ENCODE peak calls at places on chromosomes 4 and X, in seven cellular contexts. Q, N, R, X, M, F and H are unnamed samples.

GRCh38 chrX:154417157-154417556 is 5.8 kb downstream of the TAFAZZIN start:
- DNase-seq in Q (no peak), N (no peak), R (no peak), X (no peak), M (no peak), F (no peak), H (no peak)

GRCh38 chr4:113941836-113942235 is 37.6 kb downstream of the ARSJ start:
- DNase-seq in Q (no peak), N (no peak), R (no peak), X (no peak), M (no peak), F (no peak), H (no peak)

GRCh38 chr4:99383833-99384392 is 31.4 kb upstream of the ADH1C start:
- DNase-seq in Q (no peak), N (peak; percentile 84), R (peak; percentile 95), X (no peak), M (no peak), F (no peak), H (peak; percentile 94)

GRCh38 chr4:72489267-72489666 is 79.8 kb downstream of the ADAMTS3 start:
- DNase-seq in Q (peak; percentile 47), N (no peak), R (peak; percentile 18), X (peak; percentile 87), M (no peak), F (no peak), H (peak; percentile 2)

GRCh38 chrX:66638591-66639500 is at the start of gene EDA2R:
- DNase-seq in Q (peak; percentile 77), N (peak; percentile 64), R (peak; percentile 70), X (no peak), M (no peak), F (no peak), H (peak; percentile 55)

GRCh38 chr4:54063737-54064316 is 578 bp downstream of the CHIC2 start:
- DNase-seq in Q (no peak), N (peak; percentile 73), R (peak; percentile 29), X (peak; percentile 27), M (no peak), F (peak; percentile 74), H (peak; percentile 36)

GRCh38 chrX:31213941-31214340 is 142.1 kb upstream of the FTHL17 start:
- DNase-seq in Q (no peak), N (no peak), R (no peak), X (peak; percentile 20), M (no peak), F (no peak), H (peak; percentile 40)

GRCh38 chr4:182752158-182752910 is 164.9 kb downstream of the DCTD start:
- DNase-seq in Q (peak; percentile 69), N (no peak), R (peak; percentile 83), X (peak; percentile 78), M (no peak), F (no peak), H (peak; percentile 33)

GRCh38 chrX:110002300-110003166 is at the start of gene TMEM164:
- DNase-seq in Q (peak; percentile 53), N (peak; percentile 92), R (peak; percentile 89), X (peak; percentile 71), M (peak; percentile 89), F (peak; percentile 94), H (peak; percentile 78)

GRCh38 chr4:185781555-185782215 is 30.3 kb downstream of the SORBS2 start:
- DNase-seq in Q (no peak), N (no peak), R (no peak), X (no peak), M (no peak), F (no peak), H (no peak)

DNA sequence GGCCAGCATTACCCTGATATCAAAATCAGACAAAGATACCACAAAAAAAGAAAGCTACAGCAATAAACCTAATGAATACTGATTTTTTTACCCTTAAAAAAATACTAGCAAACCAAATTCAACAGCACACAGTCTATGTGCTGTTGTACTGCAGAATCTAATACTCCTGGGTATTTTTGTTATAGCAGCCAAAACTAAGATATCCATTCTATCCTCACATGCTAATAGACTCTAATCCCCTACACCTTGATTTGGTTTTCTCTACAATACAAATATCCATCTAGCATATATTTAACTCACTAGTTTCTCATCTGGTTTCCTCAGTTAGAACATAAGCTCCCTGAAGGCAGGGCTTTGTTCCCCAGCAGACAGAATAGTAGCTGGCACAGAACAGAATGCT is 12.4 kb downstream of the CLOCK start:
- DNase-seq in Q (no peak), N (no peak), R (no peak), X (no peak), M (no peak), F (no peak), H (no peak)
- TF ChIP-seq CTCF in Q (no peak), N (no peak), R (no peak), X (no peak), M (no peak), F (no peak), H (no peak)

GRCh38 chr4:153434190-153434589 is 32.0 kb upstream of the TMEM131L start:
- DNase-seq in Q (no peak), N (no peak), R (no peak), X (no peak), M (no peak), F (no peak), H (no peak)

GRCh38 chr4:153438916-153439756 is 27.0 kb upstream of the TMEM131L start:
- DNase-seq in Q (no peak), N (no peak), R (no peak), X (no peak), M (no peak), F (no peak), H (no peak)

GRCh38 chr4:153428816-153429592 is 37.2 kb upstream of the TMEM131L start:
- DNase-seq in Q (no peak), N (no peak), R (no peak), X (no peak), M (no peak), F (no peak), H (peak; percentile 23)

GRCh38 chr4:153432971-153433752 is 33.0 kb upstream of the TMEM131L start:
- DNase-seq in Q (peak; percentile 78), N (peak; percentile 76), R (peak; percentile 91), X (peak; percentile 91), M (peak; percentile 18), F (no peak), H (peak; percentile 80)

DNA sequence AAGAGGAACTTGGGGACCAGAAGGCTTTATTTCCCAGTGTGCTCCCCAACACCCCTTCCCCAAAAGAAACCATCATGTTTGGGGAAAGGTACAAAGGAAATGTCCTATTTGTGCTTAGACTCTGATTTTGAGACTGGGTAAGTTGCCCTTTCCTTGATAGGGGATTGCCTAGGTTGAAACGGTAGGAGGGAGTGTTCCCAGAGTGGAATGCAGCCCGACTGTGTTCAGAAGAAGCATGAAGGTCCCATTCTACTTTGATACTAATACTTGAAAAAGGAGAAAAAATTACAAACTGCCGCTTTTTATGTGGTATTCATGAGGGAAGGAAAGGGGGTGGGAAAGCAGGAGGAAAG is 32.4 kb upstream of the TMEM131L start:
- DNase-seq in Q (no peak), N (no peak), R (no peak), X (no peak), M (no peak), F (no peak), H (no peak)
- H3K4me3 ChIP-seq in Q (no peak overlapping the region), N (no peak overlapping the region), R (no peak overlapping the region), X (no peak overlapping the region), M (no peak overlapping the region), F (peak overlapping the region; percentile 35), H (no peak overlapping the region)

GRCh38 chr4:2803624-2804448 is 11.0 kb downstream of the SH3BP2 start:
- DNase-seq in Q (peak; percentile 24), N (peak; percentile 65), R (no peak), X (peak; percentile 50), M (peak; percentile 24), F (peak; percentile 77), H (peak; percentile 35)

GRCh38 chr4:2804449-2804972 is 11.6 kb downstream of the SH3BP2 start:
- DNase-seq in Q (no peak), N (no peak), R (no peak), X (no peak), M (no peak), F (peak; percentile 63), H (no peak)

GRCh38 chr4:2804973-2805501 is 12.2 kb downstream of the SH3BP2 start:
- DNase-seq in Q (no peak), N (peak; percentile 56), R (no peak), X (no peak), M (peak; percentile 19), F (no peak), H (no peak)

GRCh38 chr4:2800691-2801596 is 8.1 kb downstream of the SH3BP2 start:
- DNase-seq in Q (no peak), N (peak; percentile 81), R (peak; percentile 97), X (no peak), M (peak; percentile 89), F (peak; percentile 90), H (peak; percentile 78)

DNA sequence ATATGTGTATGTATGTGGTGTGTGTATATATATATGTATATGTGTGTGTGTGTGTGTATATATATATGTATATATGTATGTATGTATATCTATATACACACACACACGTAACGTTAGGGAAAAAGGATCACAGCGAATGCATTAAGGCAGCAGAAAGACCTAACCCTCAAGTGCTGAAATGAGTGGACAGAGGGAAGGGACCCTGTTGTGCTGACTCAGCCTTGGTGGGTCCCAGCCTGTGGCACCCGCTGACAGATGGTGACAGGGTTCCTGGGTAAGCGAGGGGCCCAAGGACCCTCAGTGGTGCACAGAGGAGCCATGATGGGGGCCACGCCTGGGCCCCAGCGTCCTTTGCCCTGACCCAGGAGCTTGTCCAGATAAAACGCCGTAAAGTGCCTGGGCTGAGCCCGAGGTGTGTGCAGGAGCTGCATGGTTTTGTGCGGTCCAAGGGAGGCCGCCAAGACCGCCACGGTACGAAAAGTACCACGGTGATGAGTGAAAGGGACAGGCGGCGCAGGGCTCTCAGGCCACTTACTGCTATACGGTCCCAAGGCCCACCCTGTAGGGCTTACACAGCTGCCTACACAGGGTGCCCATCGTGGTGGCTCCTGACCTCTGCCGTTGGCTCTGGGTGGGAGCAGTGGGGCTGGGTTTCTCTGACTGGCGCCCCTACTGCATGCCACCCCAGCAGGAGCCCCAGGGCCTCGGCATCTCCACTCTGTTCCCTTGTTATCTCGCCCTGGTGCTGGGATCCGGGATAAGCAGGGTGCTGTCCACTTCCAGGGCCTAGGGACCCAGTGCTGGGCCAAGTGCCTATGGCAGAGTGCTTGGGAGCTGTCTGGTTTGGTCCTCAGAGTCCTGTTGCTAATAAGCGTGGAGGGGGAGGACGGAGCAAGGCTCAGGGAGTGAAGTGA is 10.0 kb downstream of the SH3BP2 start:
- DNase-seq in Q (no peak), N (peak; percentile 52), R (no peak), X (no peak), M (peak; percentile 11), F (peak; percentile 61), H (no peak)
- TF ChIP-seq CTCF in Q (no peak), N (no peak), R (no peak), X (no peak), M (no peak), F (no peak), H (no peak)

DNA sequence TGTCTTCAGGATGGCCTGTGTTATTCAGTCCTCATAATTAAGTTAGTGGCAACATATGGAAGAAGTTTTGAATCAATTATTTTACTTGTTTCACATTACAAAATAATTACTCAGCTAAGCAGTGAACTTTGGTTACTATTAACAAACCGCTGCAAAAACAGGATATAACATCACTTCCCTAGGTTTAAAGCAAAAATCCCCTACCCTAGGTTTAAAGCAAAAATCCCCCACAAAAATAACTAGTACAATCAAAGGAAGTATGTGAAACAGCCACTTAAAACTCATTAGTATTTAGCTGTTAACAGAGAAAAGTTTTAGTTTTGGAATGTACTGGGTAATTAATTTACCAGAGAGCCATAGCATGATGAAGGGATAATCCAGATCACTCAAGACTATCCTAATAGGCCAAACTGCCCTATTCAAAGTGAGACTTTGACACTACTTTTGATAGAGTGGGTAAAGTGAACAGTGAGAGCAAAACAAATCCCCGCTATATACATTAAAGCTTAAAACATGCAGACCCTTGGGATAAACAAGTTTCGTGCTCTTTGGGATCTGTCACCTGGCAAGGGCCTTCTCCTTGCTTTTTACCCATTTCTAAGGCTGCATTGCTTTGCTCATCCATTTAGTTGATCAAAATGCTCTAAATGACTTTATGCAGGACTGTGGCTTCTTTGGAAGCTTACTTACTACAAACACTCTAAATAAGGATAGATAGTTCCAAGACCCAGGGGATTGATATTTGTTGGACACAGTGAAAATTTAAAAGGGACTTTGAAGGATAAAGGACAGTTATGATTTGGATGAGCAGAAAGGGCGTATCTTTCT is 36.4 kb upstream of the GPR174 start:
- DNase-seq in Q (no peak), N (no peak), R (no peak), X (no peak), M (no peak), F (no peak), H (no peak)
- H3K4me3 ChIP-seq in Q (no peak overlapping the region), N (no peak overlapping the region), R (no peak overlapping the region), X (no peak overlapping the region), M (no peak overlapping the region), F (no peak overlapping the region), H (no peak overlapping the region)